ENCODE peak calls at places on chromosome X, in nine cellular contexts. C is GM12878, W is GM23338, X is prostate gland, Q is H1, B is suprapubic skin, M is HCT116, K is transverse colon, E is stomach. J is an unnamed sample.

GRCh38 chrX:17527135-17527701 is 152.2 kb downstream of the NHS start:
- DNase-seq in E (peak; percentile 61), Q (no peak), M (no peak), X (no peak), W (no peak), C (no peak), K (no peak), B (no peak), J (no peak)

GRCh38 chrX:56805399-56805798 is 76.4 kb downstream of the NBDY start:
- DNase-seq in Q (no peak), C (no peak), M (no peak), X (no peak), B (no peak), W (no peak), K (no peak), E (no peak), J (no peak)

GRCh38 chrX:110851780-110852179 is 56.2 kb upstream of the CHRDL1 start:
- DNase-seq in W (no peak), K (no peak), B (no peak), Q (no peak), X (no peak), M (no peak), E (peak; percentile 46), C (no peak), J (no peak)

GRCh38 chrX:70434914-70435586 is 9.6 kb upstream of the DLG3 start:
- DNase-seq in Q (no peak), B (no peak), K (no peak), M (no peak), E (peak; percentile 24), W (peak; percentile 26), X (no peak), C (no peak), J (no peak)

GRCh38 chrX:119708936-119709335 is 16.0 kb upstream of the SEPTIN6 start:
- DNase-seq in X (no peak), C (no peak), M (no peak), K (no peak), E (no peak), B (no peak), Q (no peak), W (no peak), J (no peak)

GRCh38 chrX:44898411-44899221 is 25.6 kb downstream of the KDM6A start:
- DNase-seq in C (no peak), X (no peak), Q (peak; percentile 45), W (no peak), B (no peak), E (peak; percentile 57), K (no peak), M (no peak), J (no peak)

GRCh38 chrX:118448273-118448783 is 47.3 kb upstream of the DOCK11 start:
- DNase-seq in E (no peak), C (no peak), M (no peak), X (no peak), W (no peak), B (no peak), Q (no peak), K (no peak), J (no peak)

GRCh38 chrX:115318139-115318538 is 28.6 kb downstream of the LUZP4 start:
- DNase-seq in B (no peak), C (no peak), X (no peak), Q (no peak), K (no peak), W (peak; percentile 67), E (no peak), M (no peak), J (no peak)

GRCh38 chrX:72201836-72202536 is 20.4 kb downstream of the PIN4 start:
- DNase-seq in W (no peak), K (no peak), B (no peak), Q (no peak), C (no peak), M (no peak), E (no peak), X (no peak), J (no peak)

GRCh38 chrX:74207539-74207938 is 96.4 kb upstream of the ZCCHC13 start:
- DNase-seq in C (no peak), M (no peak), X (no peak), B (no peak), E (no peak), K (no peak), W (no peak), Q (no peak), J (no peak)

DNA sequence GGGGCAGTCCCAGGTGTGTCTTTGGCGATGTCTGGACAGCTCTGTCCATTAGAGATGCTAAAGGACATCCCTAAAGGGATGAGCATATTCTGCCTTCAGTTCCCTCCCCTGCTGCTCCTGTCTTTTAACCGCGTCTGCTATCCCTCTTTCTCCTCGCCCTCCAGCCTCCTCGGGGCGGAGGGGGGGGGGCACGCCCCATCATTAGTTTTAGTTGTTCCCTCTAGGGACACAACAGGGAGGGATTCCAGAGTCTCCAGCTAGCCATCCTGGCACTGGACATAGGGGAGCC is 1.1 kb downstream of the MSL3 start:
- DNase-seq in M (no peak), X (no peak), E (no peak), C (no peak), B (peak; percentile 83), K (no peak), W (no peak), Q (peak; percentile 51), J (no peak)
- H3K4me1 ChIP-seq in M (peaks cover 4% of the 10 kb centered on the region), X (no peaks in the 10 kb centered on the region), E (peaks cover 14% of the 10 kb centered on the region), C (peaks cover 7% of the 10 kb centered on the region), B (peaks cover 6% of the 10 kb centered on the region), K (no peaks in the 10 kb centered on the region), W (no peaks in the 10 kb centered on the region), Q (no peaks in the 10 kb centered on the region), J (no peaks in the 10 kb centered on the region)

DNA sequence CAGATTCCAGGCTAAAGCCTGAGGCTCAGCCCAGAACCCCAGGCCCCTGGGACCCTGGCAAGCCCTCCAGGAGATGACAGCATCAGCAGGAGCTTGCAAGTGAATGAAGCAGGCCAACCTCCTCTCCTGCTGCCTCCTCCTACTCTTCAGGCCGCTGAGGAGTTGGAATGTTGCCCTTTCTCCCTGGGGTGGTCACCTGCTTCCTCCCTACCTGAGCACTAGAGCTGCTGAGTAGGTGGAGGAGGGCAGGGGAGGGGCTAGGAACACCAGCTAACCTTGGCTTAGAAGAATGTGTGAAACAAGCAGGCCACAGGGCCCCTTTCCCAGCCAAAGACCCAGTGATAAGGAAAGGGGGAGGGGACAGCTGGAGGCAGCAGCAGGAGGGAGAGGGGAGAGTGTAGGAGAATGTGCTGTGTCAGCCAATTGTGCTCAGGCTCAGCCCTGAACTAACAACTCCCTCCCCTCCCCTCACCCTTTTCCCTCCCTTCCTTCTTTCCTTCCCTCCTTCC is 58.0 kb downstream of the PJA1 start:
- DNase-seq in W (peak; percentile 70), E (peak; percentile 27), C (no peak), X (no peak), K (no peak), B (no peak), M (no peak), Q (no peak), J (no peak)
- TF ChIP-seq POLR2AphosphoS5 in W (no peak), E (no peak), C (no peak), X (no peak), K (no peak), B (no peak), M (no peak), Q (no peak), J (no peak)

DNA sequence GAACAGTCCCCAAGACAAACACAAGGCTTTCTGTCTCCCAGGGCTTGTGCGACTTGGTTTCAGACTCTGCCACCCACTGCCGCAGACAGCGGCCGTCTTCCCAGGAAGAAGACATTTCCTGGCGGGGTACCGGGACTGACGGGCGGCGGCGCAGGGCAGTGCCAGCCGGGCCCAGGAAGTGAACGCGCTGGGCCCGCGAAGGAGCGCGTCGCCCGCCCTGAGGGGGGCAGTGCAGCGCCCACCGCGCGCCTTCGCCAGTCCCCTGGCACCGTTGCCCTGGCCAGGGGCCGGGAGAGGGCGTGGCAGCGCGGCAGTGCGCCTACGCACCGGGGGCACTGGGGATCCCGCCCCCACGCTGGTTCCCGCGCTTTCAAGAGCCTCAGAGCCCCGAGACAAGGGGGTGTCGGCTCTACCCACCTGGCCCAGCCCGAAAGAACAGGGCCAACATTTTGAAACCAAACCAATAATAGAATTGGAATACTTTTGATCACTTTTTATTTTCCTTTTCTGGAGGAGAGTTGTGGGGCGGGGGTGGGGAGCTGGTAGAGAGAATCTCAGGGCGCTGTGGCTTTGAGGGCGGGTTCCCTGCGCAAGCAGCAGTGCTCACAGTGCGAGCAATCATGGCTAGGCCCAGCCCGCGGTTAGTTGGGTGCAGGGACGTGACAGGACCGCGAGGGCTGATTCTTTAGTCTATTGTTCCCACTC is 23.6 kb upstream of the APLN start:
- DNase-seq in Q (no peak), C (no peak), W (peak; percentile 32), K (peak; percentile 61), M (no peak), X (no peak), B (no peak), E (peak; percentile 55), J (peak; percentile 20)
- TF ChIP-seq CTCF in Q (peak; percentile 31), C (peak; percentile 36), W (peak; percentile 47), K (no peak), M (no peak), X (peak; percentile 39), B (peak; percentile 26), E (no peak), J (no peak)

DNA sequence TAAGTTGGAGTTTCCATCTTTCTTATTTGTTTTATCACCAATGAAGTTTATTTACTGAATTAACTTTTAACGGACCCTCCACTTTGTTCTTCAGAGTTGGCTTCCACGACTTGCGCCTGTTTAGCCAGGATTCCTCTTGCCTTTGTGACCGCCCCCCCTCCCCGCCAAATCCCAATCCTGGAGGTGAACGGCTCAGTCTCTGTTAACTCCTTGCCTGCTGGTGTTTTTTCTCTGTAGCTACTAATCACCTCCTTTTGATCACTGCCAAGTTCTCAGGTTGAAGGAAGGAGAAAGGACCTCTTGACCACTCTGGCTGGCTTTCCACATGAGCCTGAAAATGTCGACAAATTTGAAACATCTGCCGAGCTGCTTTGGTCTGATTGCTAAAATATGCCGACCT is 46.8 kb upstream of the BCOR start:
- DNase-seq in B (no peak), K (no peak), X (no peak), E (no peak), C (no peak), M (no peak), Q (no peak), W (peak; percentile 50), J (no peak)
- H3K4me1 ChIP-seq in B (peaks cover 38% of the 10 kb centered on the region), K (peaks cover 28% of the 10 kb centered on the region), X (no peaks in the 10 kb centered on the region), E (peaks cover 54% of the 10 kb centered on the region), C (peaks cover 4% of the 10 kb centered on the region), M (peaks cover 76% of the 10 kb centered on the region), Q (peaks cover 33% of the 10 kb centered on the region), W (peaks cover 24% of the 10 kb centered on the region), J (peaks cover 4% of the 10 kb centered on the region)

DNA sequence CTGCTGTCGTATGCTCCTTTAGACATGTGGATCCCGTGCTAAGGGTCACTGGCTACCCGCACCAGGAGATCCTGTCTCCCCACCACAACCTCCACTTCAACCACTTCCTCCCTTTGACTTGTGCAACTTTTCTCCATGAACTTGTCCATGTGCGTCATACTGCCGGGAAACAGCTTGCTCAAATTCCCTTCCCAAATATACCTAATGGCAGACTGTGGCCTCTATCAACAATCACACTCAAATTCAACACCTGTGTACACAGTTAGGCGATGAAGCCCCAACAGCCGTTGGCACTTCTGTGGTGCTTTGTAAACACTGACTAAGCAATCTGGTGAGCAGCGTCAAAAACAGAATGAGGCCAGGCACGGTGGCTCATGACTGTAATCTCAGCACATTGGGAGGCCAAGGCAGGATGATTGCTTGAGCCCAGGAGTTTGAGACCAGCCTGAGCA is 49.5 kb downstream of the CD99L2 start:
- DNase-seq in K (peak; percentile 20), B (no peak), C (no peak), E (peak; percentile 72), W (no peak), Q (no peak), M (no peak), X (peak; percentile 8), J (peak; percentile 45)
- TF ChIP-seq POLR2AphosphoS5 in K (no peak), B (no peak), C (no peak), E (peak; percentile 27), W (no peak), Q (no peak), M (no peak), X (peak; percentile 21), J (no peak)

GRCh38 chrX:152904151-152905080 is 6.5 kb downstream of the ZNF185 start:
- DNase-seq in Q (peak; percentile 77), W (peak; percentile 70), E (peak; percentile 45), K (peak; percentile 51), X (no peak), C (no peak), B (no peak), M (no peak), J (no peak)
- TF ChIP-seq CTCF in Q (peak; percentile 71), W (peak; percentile 73), E (peak; percentile 62), K (peak; percentile 69), X (peak; percentile 42), C (peak; percentile 72), B (peak; percentile 78), M (peak; percentile 78), J (peak; percentile 41)

J was measured in breast epithelium.